ENCODE peak calls at places on chromosomes 13 and 19, in seven cellular contexts. M is A549, Y is H1, G is HCT116, S is GM12878, N is endothelial cell of umbilical vein, T is K562. Q is an unnamed sample.

GRCh38 chr19:43503501-43504425 is 783 bp downstream of the PHLDB3 start:
- DNase-seq in T (peak; percentile 98), S (peak; percentile 78), G (peak; percentile 83), N (peak; percentile 95), M (peak; percentile 95), Y (peak; percentile 87), Q (peak; percentile 73)

GRCh38 chr13:30713133-30713532 is 22.2 kb upstream of the ALOX5AP start:
- DNase-seq in N (peak; percentile 29), M (no peak), G (no peak), S (no peak), Y (no peak), T (no peak), Q (peak; percentile 94)

GRCh38 chr13:46520188-46520587 is 32.8 kb upstream of the LRCH1 start:
- DNase-seq in G (no peak), N (peak; percentile 76), Y (no peak), T (no peak), S (no peak), M (no peak), Q (no peak)

GRCh38 chr19:46271488-46272197 is 25.2 kb upstream of the HIF3A start:
- DNase-seq in S (no peak), N (peak; percentile 35), G (no peak), M (peak; percentile 77), T (no peak), Y (no peak), Q (no peak)

GRCh38 chr19:8722032-8722431 is 598 bp downstream of the OR2Z1 start:
- DNase-seq in G (no peak), S (no peak), T (no peak), M (no peak), Y (no peak), N (no peak), Q (no peak)

GRCh38 chr13:49530452-49530851 is 34.7 kb downstream of the PHF11 start:
- DNase-seq in S (no peak), G (no peak), Y (no peak), N (no peak), M (no peak), T (no peak), Q (no peak)

GRCh38 chr13:108155185-108156106 is 59.9 kb downstream of the LIG4 start:
- DNase-seq in N (peak; percentile 60), Y (peak; percentile 10), G (peak; percentile 38), M (no peak), S (no peak), T (peak; percentile 31), Q (peak; percentile 41)

GRCh38 chr19:38381138-38381537 is 6.7 kb downstream of the GGN start:
- DNase-seq in S (no peak), G (no peak), M (no peak), Y (no peak), T (no peak), N (no peak), Q (no peak)

GRCh38 chr13:34752561-34752960 is 189.5 kb upstream of the NBEA start:
- DNase-seq in M (no peak), N (no peak), T (no peak), Y (no peak), G (no peak), S (no peak), Q (no peak)

GRCh38 chr13:31138515-31138914 is 23.2 kb downstream of the HSPH1 start:
- DNase-seq in M (no peak), Y (no peak), S (no peak), T (no peak), G (no peak), N (no peak), Q (no peak)

GRCh38 chr19:1720237-1720636 is 33.1 kb upstream of the ONECUT3 start:
- DNase-seq in M (no peak), N (no peak), G (no peak), Y (no peak), S (no peak), T (no peak), Q (no peak)
- TF ChIP-seq CTCF in M (no peak), N (no peak), G (no peak), Y (peak; percentile 25), S (no peak), T (no peak), Q (no peak)

DNA sequence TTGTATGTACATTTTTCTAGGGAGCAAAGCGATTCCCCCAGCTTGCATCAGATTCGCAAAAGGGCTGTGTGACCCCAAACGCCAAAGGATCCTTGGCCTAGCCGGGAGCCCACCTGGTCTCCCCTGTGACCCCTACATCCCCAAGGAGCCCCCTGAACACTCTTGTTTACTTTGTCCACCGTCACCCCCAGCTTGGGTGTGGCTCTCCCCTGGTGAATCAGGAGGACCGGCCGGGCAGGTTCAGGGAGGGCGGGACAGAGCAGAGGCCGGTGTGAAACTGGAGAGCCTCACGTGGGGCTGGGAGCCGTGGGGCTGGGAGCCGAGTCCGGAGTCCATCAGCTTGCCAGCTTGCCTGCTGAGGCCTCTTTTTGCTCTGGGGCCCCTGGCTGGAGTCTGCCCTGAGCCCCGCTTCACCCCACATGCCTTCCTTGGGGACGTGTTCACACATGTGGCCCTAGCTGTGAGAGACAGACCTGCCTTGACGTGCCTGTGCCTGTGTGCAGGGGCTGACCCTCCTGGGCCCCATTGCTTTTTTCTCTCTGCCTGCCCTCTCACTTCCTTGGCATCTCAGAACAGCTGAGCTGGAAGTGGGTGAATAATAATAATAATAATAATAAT is 2.0 kb downstream of the ITPKC start:
- DNase-seq in S (peak; percentile 8), G (peak; percentile 59), M (peak; percentile 83), N (peak; percentile 49), Y (no peak), T (peak; percentile 62), Q (no peak)
- TF ChIP-seq POLR2A in S (peak; percentile 69), G (no peak), M (peak; percentile 30), N (no peak), Y (no peak), T (no peak), Q (no peak)

DNA sequence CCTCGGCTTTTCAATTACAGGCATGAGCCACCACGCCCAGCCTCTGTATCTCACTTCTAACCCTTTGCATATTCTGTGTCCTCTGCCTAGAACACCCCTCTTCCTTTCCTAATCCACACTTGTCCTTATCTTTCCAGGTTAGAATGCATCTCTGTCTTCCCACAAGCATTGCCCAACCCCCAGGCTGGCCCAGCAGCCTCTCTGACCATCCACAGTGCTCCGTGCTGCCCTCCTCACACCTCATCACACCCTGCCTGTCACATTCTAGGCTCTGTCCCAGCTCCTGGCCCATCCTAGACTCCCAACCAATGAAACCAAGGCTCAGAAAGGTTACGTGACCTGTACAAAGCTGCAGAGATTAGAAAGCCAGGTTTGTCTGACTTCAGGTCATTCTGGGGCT is 11.3 kb downstream of the JAK3 start:
- DNase-seq in S (no peak), G (no peak), T (no peak), N (no peak), M (no peak), Y (no peak), Q (no peak)
- TF ChIP-seq MAX in S (no peak), G (no peak), T (no peak), N (no peak), M (no peak), Y (no peak), Q (no peak)

DNA sequence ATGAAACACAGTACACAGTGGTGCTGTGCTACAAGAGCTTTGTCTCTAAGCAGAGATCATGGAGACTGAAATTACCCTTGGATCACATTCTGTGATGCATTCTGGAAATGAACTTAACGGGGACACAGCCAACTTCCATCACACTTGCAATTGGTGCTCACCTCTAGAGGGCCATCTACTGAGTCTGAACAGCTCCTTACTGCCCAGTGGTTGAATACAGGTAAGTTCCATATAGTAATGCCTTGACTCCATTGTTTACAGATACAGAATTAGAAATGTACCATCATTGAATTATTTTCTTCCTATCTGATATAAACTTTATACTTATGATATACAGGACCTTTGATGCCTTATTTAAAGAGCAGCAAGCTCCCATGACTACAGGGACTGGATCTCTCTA is 686.4 kb downstream of the PCDH9 start:
- DNase-seq in N (no peak), T (no peak), S (no peak), M (no peak), Y (no peak), G (peak; percentile 7), Q (peak; percentile 13)
- TF ChIP-seq CTCF in N (no peak), T (peak; percentile 16), S (no peak), M (peak; percentile 15), Y (no peak), G (peak; percentile 53), Q (peak; percentile 15)

GRCh38 chr19:15788594-15789270 is 1.3 kb downstream of the OR10H5 start:
- DNase-seq in N (no peak), Y (no peak), M (no peak), T (no peak), G (no peak), S (no peak), Q (no peak)

GRCh38 chr19:15787611-15788155 is at the start of gene OR10H5:
- DNase-seq in S (no peak), N (no peak), M (no peak), G (no peak), Y (no peak), T (no peak), Q (no peak)

GRCh38 chr19:15790096-15790495 is 2.6 kb downstream of the OR10H5 start:
- DNase-seq in Y (no peak), S (no peak), G (no peak), N (no peak), M (no peak), T (no peak), Q (no peak)
- TF ChIP-seq POLR2A in Y (no peak), S (no peak), G (no peak), N (no peak), M (no peak), T (no peak), Q (no peak)

GRCh38 chr19:743168-743687 is 7.7 kb upstream of the MISP start:
- DNase-seq in S (no peak), Y (no peak), M (no peak), N (no peak), G (no peak), T (no peak), Q (no peak)

GRCh38 chr19:739998-740715 is 10.8 kb upstream of the MISP start:
- DNase-seq in N (no peak), Y (no peak), M (no peak), G (no peak), S (no peak), T (peak; percentile 52), Q (no peak)

GRCh38 chr19:738509-739128 is 12.3 kb upstream of the MISP start:
- DNase-seq in M (no peak), S (no peak), Y (no peak), T (no peak), N (no peak), G (no peak), Q (no peak)

GRCh38 chr19:742540-743075 is 8.3 kb upstream of the MISP start:
- DNase-seq in Y (no peak), M (no peak), N (no peak), T (no peak), S (no peak), G (no peak), Q (no peak)

DNA sequence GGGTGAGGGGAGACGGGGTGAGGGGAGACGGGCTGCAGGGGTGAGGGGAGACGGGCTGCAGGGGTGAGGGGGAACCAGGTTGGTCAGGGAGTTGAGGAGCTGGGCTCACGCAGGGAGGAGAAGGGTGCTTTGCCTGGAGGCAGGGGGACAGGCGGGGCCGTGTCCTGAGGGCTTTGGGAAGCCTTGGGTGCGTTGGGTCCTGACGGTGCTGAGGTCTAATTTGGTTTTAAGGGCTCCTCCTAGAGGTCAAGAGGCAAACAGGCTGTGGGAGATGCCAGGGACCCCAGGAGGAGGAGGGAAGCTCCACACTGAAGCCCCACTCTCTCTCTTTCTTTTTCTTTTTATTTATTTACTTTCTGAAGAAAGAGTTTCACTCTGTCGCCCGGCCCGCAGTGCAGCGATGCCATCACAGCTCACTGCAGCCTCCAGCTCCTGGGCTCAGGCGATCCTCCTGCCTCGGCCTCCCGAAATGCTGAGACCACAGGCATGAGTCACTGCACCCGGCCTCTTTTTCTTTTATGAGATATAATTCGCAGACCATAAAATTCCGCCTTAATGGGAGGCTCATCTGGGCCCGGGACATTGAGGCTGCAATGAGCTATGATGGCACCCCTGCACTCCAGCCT is 9.3 kb upstream of the MISP start:
- DNase-seq in Y (peak; percentile 31), N (no peak), M (peak; percentile 56), T (peak; percentile 73), G (no peak), S (no peak), Q (peak; percentile 74)
- TF ChIP-seq MAX in Y (no peak), N (no peak), M (no peak), T (no peak), G (no peak), S (no peak), Q (no peak)